ENCODE peak calls at places on chromosomes 3 and 15, in four cellular contexts. G is mesenchymal stem cell, S is mesendoderm, J is H9. Y is an unnamed sample.

GRCh38 chr15:77724649-77725048 is 91.9 kb upstream of the LINGO1 start:
- DNase-seq in G (no peak), J (no peak), S (no peak), Y (no peak)

GRCh38 chr15:63833246-63833696 is 477 bp downstream of the HERC1 start:
- DNase-seq in S (peak; percentile 60), J (peak; percentile 39), G (peak; percentile 75), Y (no peak)

GRCh38 chr3:172288625-172289024 is 159.6 kb downstream of the GHSR start:
- DNase-seq in G (no peak), S (no peak), J (no peak), Y (no peak)

GRCh38 chr3:175670572-175670971 is 811.4 kb downstream of the NAALADL2 start:
- DNase-seq in J (no peak), G (no peak), S (no peak), Y (no peak)

GRCh38 chr3:195761503-195762248 is 40.9 kb downstream of the MUC20 start:
- DNase-seq in J (no peak), G (no peak), S (no peak), Y (no peak)

GRCh38 chr3:71063768-71064287 is 519.7 kb downstream of the FOXP1 start:
- DNase-seq in J (no peak), G (peak; percentile 60), S (peak; percentile 66), Y (peak; percentile 18)

GRCh38 chr3:167198949-167199348 is 181.1 kb downstream of the ZBBX start:
- DNase-seq in G (peak; percentile 1), S (no peak), J (no peak), Y (no peak)

GRCh38 chr3:33256249-33256648 is 21.0 kb upstream of the FBXL2 start:
- DNase-seq in S (no peak), G (no peak), J (no peak), Y (no peak)

GRCh38 chr3:43784640-43785011 is 93.9 kb downstream of the ABHD5 start:
- DNase-seq in J (no peak), S (no peak), G (no peak), Y (no peak)

GRCh38 chr3:137217733-137218132 is 259.9 kb downstream of the IL20RB start:
- DNase-seq in G (no peak), J (peak; percentile 64), S (peak; percentile 47), Y (peak; percentile 34)

GRCh38 chr3:185733980-185734724 is 90.7 kb downstream of the IGF2BP2 start:
- DNase-seq in S (peak; percentile 92), G (peak; percentile 91), J (peak; percentile 73), Y (peak; percentile 80)

GRCh38 chr3:186883686-186884058 is 41.2 kb downstream of the ADIPOQ start:
- DNase-seq in G (peak; percentile 14), J (no peak), S (no peak), Y (no peak)

GRCh38 chr15:78685157-78685830 is 44.3 kb upstream of the CHRNB4 start:
- DNase-seq in S (peak; percentile 19), G (no peak), J (no peak), Y (no peak)

GRCh38 chr3:38842266-38842965 is 26.4 kb upstream of the SCN10A start:
- DNase-seq in S (peak; percentile 61), J (no peak), G (no peak), Y (no peak)

GRCh38 chr3:105137911-105138310 is 228.8 kb upstream of the ALCAM start:
- DNase-seq in S (no peak), J (no peak), G (no peak), Y (no peak)

GRCh38 chr3:130539005-130539404 is 22.0 kb downstream of the COL6A6 start:
- DNase-seq in J (peak; percentile 73), S (peak; percentile 84), G (peak; percentile 52), Y (peak; percentile 38)

GRCh38 chr15:78996876-78997275 is 52.0 kb upstream of the CTSH start:
- DNase-seq in G (peak; percentile 65), S (peak; percentile 35), J (no peak), Y (peak; percentile 64)

GRCh38 chr3:73052857-73053256 is 8.6 kb upstream of the EBLN2 start:
- DNase-seq in G (no peak), S (no peak), J (no peak), Y (no peak)

GRCh38 chr15:81275711-81276417 is 48.1 kb downstream of the STARD5 start:
- DNase-seq in G (no peak), J (no peak), S (no peak), Y (no peak)

GRCh38 chr3:107344722-107345121 is 32.5 kb upstream of the CCDC54 start:
- DNase-seq in G (no peak), J (no peak), S (no peak), Y (no peak)

GRCh38 chr15:74835312-74835823 is 7.6 kb downstream of the ULK3 start:
- DNase-seq in G (peak; percentile 51), J (peak; percentile 94), S (peak; percentile 96), Y (peak; percentile 82)

GRCh38 chr15:76993114-76993715 is 1.7 kb upstream of the PSTPIP1 start:
- DNase-seq in S (no peak), J (no peak), G (no peak), Y (no peak)

GRCh38 chr3:147034359-147034758 is 372.0 kb downstream of the ZIC4 start:
- DNase-seq in G (no peak), S (no peak), J (no peak), Y (no peak)

GRCh38 chr3:189961525-189962161 is 159.1 kb downstream of the P3H2 start:
- DNase-seq in G (peak; percentile 84), J (peak; percentile 83), S (peak; percentile 90), Y (peak; percentile 85)
- H2BK120ac ChIP-seq in G (no peak overlapping the region), J (no peak overlapping the region), S (no peak overlapping the region), Y (no peak overlapping the region)

GRCh38 chr15:34584996-34585395 is 1.5 kb upstream of the GOLGA8B start:
- DNase-seq in S (no peak), J (no peak), G (no peak), Y (no peak)
- H3K9ac ChIP-seq in S (no peak overlapping the region), J (no peak overlapping the region), G (no peak overlapping the region), Y (no peak overlapping the region)

GRCh38 chr3:36695113-36695768 is 69.1 kb downstream of the DCLK3 start:
- DNase-seq in S (no peak), G (no peak), J (no peak), Y (no peak)

GRCh38 chr3:36697397-36698001 is 66.9 kb downstream of the DCLK3 start:
- DNase-seq in S (peak; percentile 40), G (no peak), J (peak; percentile 42), Y (no peak)

GRCh38 chr3:36693670-36694069 is 70.7 kb downstream of the DCLK3 start:
- DNase-seq in S (no peak), J (no peak), G (no peak), Y (no peak)

GRCh38 chr3:36696799-36697198 is 67.6 kb downstream of the DCLK3 start:
- DNase-seq in J (no peak), S (no peak), G (no peak), Y (no peak)

GRCh38 chr3:36695769-36696137 is 68.6 kb downstream of the DCLK3 start:
- DNase-seq in G (no peak), S (no peak), J (no peak), Y (peak; percentile 10)
- H2BK120ac ChIP-seq in G (no peak overlapping the region), S (no peak overlapping the region), J (no peak overlapping the region), Y (no peak overlapping the region)

GRCh38 chr15:67032608-67033007 is 32.8 kb upstream of the SMAD3 start:
- DNase-seq in S (no peak), G (no peak), J (no peak), Y (no peak)
- H3K9ac ChIP-seq in S (no peak overlapping the region), G (no peak overlapping the region), J (no peak overlapping the region), Y (no peak overlapping the region)